ENCODE peak calls at places on chromosomes 11 and 22, in nine cellular contexts. One of them, this sample, is unnamed.

GRCh38 chr22:33492210-33492651 is 428.0 kb downstream of the LARGE1 start:
- DNase-seq in GM19239: peak
- DNase-seq in omental fat pad: no peak
- DNase-seq in iris pigment epithelial cell: no peak
- DNase-seq in GM10248: peak
- DNase-seq in KBM-7: no peak
- DNase-seq in HTR-8/SVneo: no peak
- DNase-seq in mesothelial cell of epicardium: no peak
- DNase-seq in spleen: no peak
- DNase-seq in this sample: no peak

GRCh38 chr22:42080287-42080686 is 787 bp downstream of the SMDT1 start:
- DNase-seq in GM19239: no peak
- DNase-seq in omental fat pad: no peak
- DNase-seq in iris pigment epithelial cell: peak
- DNase-seq in GM10248: peak
- DNase-seq in KBM-7: no peak
- DNase-seq in HTR-8/SVneo: no peak
- DNase-seq in mesothelial cell of epicardium: peak
- DNase-seq in spleen: peak
- DNase-seq in this sample: no peak

GRCh38 chr22:28021116-28021997 is 102.3 kb upstream of the PITPNB start:
- DNase-seq in GM19239: no peak
- DNase-seq in omental fat pad: peak
- DNase-seq in iris pigment epithelial cell: no peak
- DNase-seq in GM10248: no peak
- DNase-seq in KBM-7: no peak
- DNase-seq in HTR-8/SVneo: no peak
- DNase-seq in mesothelial cell of epicardium: peak
- DNase-seq in spleen: peak
- DNase-seq in this sample: no peak

GRCh38 chr22:37665487-37665886 is 7.0 kb downstream of the PDXP start:
- DNase-seq in GM19239: no peak
- DNase-seq in omental fat pad: no peak
- DNase-seq in iris pigment epithelial cell: no peak
- DNase-seq in GM10248: no peak
- DNase-seq in KBM-7: no peak
- DNase-seq in HTR-8/SVneo: no peak
- DNase-seq in mesothelial cell of epicardium: no peak
- DNase-seq in spleen: peak
- DNase-seq in this sample: no peak

GRCh38 chr11:69344570-69345145 is 50.7 kb downstream of the MYEOV start:
- DNase-seq in GM19239: no peak
- DNase-seq in omental fat pad: no peak
- DNase-seq in iris pigment epithelial cell: no peak
- DNase-seq in GM10248: no peak
- DNase-seq in KBM-7: no peak
- DNase-seq in HTR-8/SVneo: no peak
- DNase-seq in mesothelial cell of epicardium: no peak
- DNase-seq in spleen: no peak
- DNase-seq in this sample: no peak

GRCh38 chr11:73907191-73907590 is 30.4 kb downstream of the PAAF1 start:
- DNase-seq in GM19239: no peak
- DNase-seq in omental fat pad: no peak
- DNase-seq in iris pigment epithelial cell: peak
- DNase-seq in GM10248: no peak
- DNase-seq in KBM-7: peak
- DNase-seq in HTR-8/SVneo: peak
- DNase-seq in mesothelial cell of epicardium: no peak
- DNase-seq in spleen: no peak
- DNase-seq in this sample: no peak

GRCh38 chr11:40924915-40925314 is 534.5 kb downstream of the LRRC4C start:
- DNase-seq in GM19239: no peak
- DNase-seq in omental fat pad: no peak
- DNase-seq in iris pigment epithelial cell: no peak
- DNase-seq in GM10248: no peak
- DNase-seq in KBM-7: no peak
- DNase-seq in HTR-8/SVneo: no peak
- DNase-seq in mesothelial cell of epicardium: no peak
- DNase-seq in spleen: no peak
- DNase-seq in this sample: no peak

GRCh38 chr11:74937696-74938475 is 11.0 kb downstream of the XRRA1 start:
- DNase-seq in GM19239: no peak
- DNase-seq in omental fat pad: no peak
- DNase-seq in iris pigment epithelial cell: peak
- DNase-seq in GM10248: no peak
- DNase-seq in KBM-7: no peak
- DNase-seq in HTR-8/SVneo: no peak
- DNase-seq in mesothelial cell of epicardium: no peak
- DNase-seq in spleen: no peak
- DNase-seq in this sample: no peak

GRCh38 chr11:120378474-120378873 is 42.3 kb downstream of the ARHGEF12 start:
- DNase-seq in GM19239: no peak
- DNase-seq in omental fat pad: no peak
- DNase-seq in iris pigment epithelial cell: no peak
- DNase-seq in GM10248: no peak
- DNase-seq in KBM-7: no peak
- DNase-seq in HTR-8/SVneo: no peak
- DNase-seq in mesothelial cell of epicardium: no peak
- DNase-seq in spleen: no peak
- DNase-seq in this sample: no peak

GRCh38 chr11:26936109-26936508 is 57.8 kb upstream of the FIBIN start:
- DNase-seq in GM19239: no peak
- DNase-seq in omental fat pad: no peak
- DNase-seq in iris pigment epithelial cell: no peak
- DNase-seq in GM10248: no peak
- DNase-seq in KBM-7: no peak
- DNase-seq in HTR-8/SVneo: no peak
- DNase-seq in mesothelial cell of epicardium: no peak
- DNase-seq in spleen: no peak
- DNase-seq in this sample: no peak

GRCh38 chr22:46119729-46120419 is 30.5 kb upstream of the PPARA start:
- DNase-seq in GM19239: no peak
- DNase-seq in omental fat pad: no peak
- DNase-seq in iris pigment epithelial cell: peak
- DNase-seq in GM10248: no peak
- DNase-seq in KBM-7: no peak
- DNase-seq in HTR-8/SVneo: no peak
- DNase-seq in mesothelial cell of epicardium: no peak
- DNase-seq in spleen: no peak
- DNase-seq in this sample: no peak

GRCh38 chr11:58524232-58525036 is 16.5 kb upstream of the OR5B21 start:
- DNase-seq in GM19239: peak
- DNase-seq in omental fat pad: peak
- DNase-seq in iris pigment epithelial cell: peak
- DNase-seq in GM10248: peak
- DNase-seq in KBM-7: peak
- DNase-seq in HTR-8/SVneo: peak
- DNase-seq in mesothelial cell of epicardium: peak
- DNase-seq in spleen: no peak
- DNase-seq in this sample: no peak

GRCh38 chr11:56917708-56918450 is 70.8 kb upstream of the OR5AK2 start:
- DNase-seq in GM19239: no peak
- DNase-seq in omental fat pad: no peak
- DNase-seq in iris pigment epithelial cell: no peak
- DNase-seq in GM10248: no peak
- DNase-seq in KBM-7: no peak
- DNase-seq in HTR-8/SVneo: no peak
- DNase-seq in mesothelial cell of epicardium: no peak
- DNase-seq in spleen: no peak
- DNase-seq in this sample: no peak

GRCh38 chr11:8933931-8934330 is 1.2 kb upstream of the C11orf16 start:
- DNase-seq in GM19239: no peak
- DNase-seq in omental fat pad: no peak
- DNase-seq in iris pigment epithelial cell: no peak
- DNase-seq in GM10248: no peak
- DNase-seq in KBM-7: no peak
- DNase-seq in HTR-8/SVneo: no peak
- DNase-seq in mesothelial cell of epicardium: no peak
- DNase-seq in spleen: no peak
- DNase-seq in this sample: no peak

GRCh38 chr11:30983810-30984441 is 385.6 kb downstream of the DCDC1 start:
- DNase-seq in GM19239: no peak
- DNase-seq in omental fat pad: no peak
- DNase-seq in iris pigment epithelial cell: no peak
- DNase-seq in GM10248: no peak
- DNase-seq in KBM-7: no peak
- DNase-seq in HTR-8/SVneo: no peak
- DNase-seq in mesothelial cell of epicardium: no peak
- DNase-seq in spleen: no peak
- DNase-seq in this sample: no peak

GRCh38 chr11:15276616-15277015 is 161.9 kb downstream of the INSC start:
- DNase-seq in GM19239: no peak
- DNase-seq in omental fat pad: no peak
- DNase-seq in iris pigment epithelial cell: peak
- DNase-seq in GM10248: no peak
- DNase-seq in KBM-7: peak
- DNase-seq in HTR-8/SVneo: no peak
- DNase-seq in mesothelial cell of epicardium: no peak
- DNase-seq in spleen: no peak
- DNase-seq in this sample: no peak

GRCh38 chr22:37419370-37419915 is 7.8 kb downstream of the ELFN2 start:
- DNase-seq in GM19239: no peak
- DNase-seq in omental fat pad: no peak
- DNase-seq in iris pigment epithelial cell: no peak
- DNase-seq in GM10248: no peak
- DNase-seq in KBM-7: no peak
- DNase-seq in HTR-8/SVneo: no peak
- DNase-seq in mesothelial cell of epicardium: no peak
- DNase-seq in spleen: no peak
- DNase-seq in this sample: no peak

GRCh38 chr11:117663389-117663788 is 133.6 kb downstream of the DSCAML1 start:
- DNase-seq in GM19239: no peak
- DNase-seq in omental fat pad: no peak
- DNase-seq in iris pigment epithelial cell: no peak
- DNase-seq in GM10248: no peak
- DNase-seq in KBM-7: no peak
- DNase-seq in HTR-8/SVneo: no peak
- DNase-seq in mesothelial cell of epicardium: no peak
- DNase-seq in spleen: no peak
- DNase-seq in this sample: peak

GRCh38 chr11:45530776-45531175 is 134.6 kb downstream of the CHST1 start:
- DNase-seq in GM19239: no peak
- DNase-seq in omental fat pad: no peak
- DNase-seq in iris pigment epithelial cell: no peak
- DNase-seq in GM10248: no peak
- DNase-seq in KBM-7: no peak
- DNase-seq in HTR-8/SVneo: no peak
- DNase-seq in mesothelial cell of epicardium: no peak
- DNase-seq in spleen: no peak
- DNase-seq in this sample: no peak

GRCh38 chr11:121356357-121356756 is 63.8 kb downstream of the SC5D start:
- DNase-seq in GM19239: no peak
- DNase-seq in omental fat pad: no peak
- DNase-seq in iris pigment epithelial cell: no peak
- DNase-seq in GM10248: no peak
- DNase-seq in KBM-7: no peak
- DNase-seq in HTR-8/SVneo: no peak
- DNase-seq in mesothelial cell of epicardium: no peak
- DNase-seq in spleen: no peak
- DNase-seq in this sample: no peak

GRCh38 chr11:132126973-132127900 is 756.8 kb downstream of the NTM start:
- DNase-seq in GM19239: peak
- DNase-seq in omental fat pad: peak
- DNase-seq in iris pigment epithelial cell: peak
- DNase-seq in GM10248: peak
- DNase-seq in KBM-7: no peak
- DNase-seq in HTR-8/SVneo: peak
- DNase-seq in mesothelial cell of epicardium: no peak
- DNase-seq in spleen: no peak
- DNase-seq in this sample: peak

GRCh38 chr22:39276461-39277134 is 31.8 kb upstream of the PDGFB start:
- DNase-seq in GM19239: no peak
- DNase-seq in omental fat pad: no peak
- DNase-seq in iris pigment epithelial cell: no peak
- DNase-seq in GM10248: no peak
- DNase-seq in KBM-7: no peak
- DNase-seq in HTR-8/SVneo: no peak
- DNase-seq in mesothelial cell of epicardium: no peak
- DNase-seq in spleen: no peak
- DNase-seq in this sample: no peak

GRCh38 chr22:39312410-39312809 is 7.0 kb downstream of the RPL3 start:
- DNase-seq in GM19239: no peak
- DNase-seq in omental fat pad: no peak
- DNase-seq in iris pigment epithelial cell: no peak
- DNase-seq in GM10248: no peak
- DNase-seq in KBM-7: no peak
- DNase-seq in HTR-8/SVneo: no peak
- DNase-seq in mesothelial cell of epicardium: no peak
- DNase-seq in spleen: no peak
- DNase-seq in this sample: no peak

GRCh38 chr11:57315491-57315890 is 9.3 kb downstream of the TNKS1BP1 start:
- DNase-seq in GM19239: no peak
- DNase-seq in omental fat pad: no peak
- DNase-seq in iris pigment epithelial cell: peak
- DNase-seq in GM10248: no peak
- DNase-seq in KBM-7: peak
- DNase-seq in HTR-8/SVneo: no peak
- DNase-seq in mesothelial cell of epicardium: no peak
- DNase-seq in spleen: peak
- DNase-seq in this sample: no peak

GRCh38 chr22:32204856-32205722 is at the start of gene RFPL2:
- DNase-seq in GM19239: no peak
- DNase-seq in omental fat pad: no peak
- DNase-seq in iris pigment epithelial cell: peak
- DNase-seq in GM10248: peak
- DNase-seq in KBM-7: no peak
- DNase-seq in HTR-8/SVneo: peak
- DNase-seq in mesothelial cell of epicardium: peak
- DNase-seq in spleen: no peak
- DNase-seq in this sample: no peak

GRCh38 chr11:118622376-118623290 is 15.2 kb downstream of the PHLDB1 start:
- DNase-seq in GM19239: no peak
- DNase-seq in omental fat pad: peak
- DNase-seq in iris pigment epithelial cell: peak
- DNase-seq in GM10248: no peak
- DNase-seq in KBM-7: no peak
- DNase-seq in HTR-8/SVneo: peak
- DNase-seq in mesothelial cell of epicardium: no peak
- DNase-seq in spleen: peak
- DNase-seq in this sample: peak

GRCh38 chr11:62373464-62374110 is 36.3 kb downstream of the ASRGL1 start:
- DNase-seq in GM19239: no peak
- DNase-seq in omental fat pad: no peak
- DNase-seq in iris pigment epithelial cell: no peak
- DNase-seq in GM10248: no peak
- DNase-seq in KBM-7: no peak
- DNase-seq in HTR-8/SVneo: no peak
- DNase-seq in mesothelial cell of epicardium: no peak
- DNase-seq in spleen: no peak
- DNase-seq in this sample: no peak

GRCh38 chr11:17531818-17532131 is 12.4 kb downstream of the USH1C start:
- DNase-seq in GM19239: no peak
- DNase-seq in omental fat pad: no peak
- DNase-seq in iris pigment epithelial cell: peak
- DNase-seq in GM10248: no peak
- DNase-seq in KBM-7: no peak
- DNase-seq in HTR-8/SVneo: no peak
- DNase-seq in mesothelial cell of epicardium: no peak
- DNase-seq in spleen: no peak
- DNase-seq in this sample: no peak

GRCh38 chr11:11578542-11578941 is 43.3 kb downstream of the GALNT18 start:
- DNase-seq in GM19239: no peak
- DNase-seq in omental fat pad: no peak
- DNase-seq in iris pigment epithelial cell: no peak
- DNase-seq in GM10248: no peak
- DNase-seq in KBM-7: no peak
- DNase-seq in HTR-8/SVneo: no peak
- DNase-seq in mesothelial cell of epicardium: no peak
- DNase-seq in spleen: no peak
- DNase-seq in this sample: no peak

GRCh38 chr22:20641198-20641892 is 132.6 kb upstream of the SERPIND1 start:
- DNase-seq in GM19239: no peak
- DNase-seq in omental fat pad: no peak
- DNase-seq in iris pigment epithelial cell: no peak
- DNase-seq in GM10248: no peak
- DNase-seq in KBM-7: no peak
- DNase-seq in HTR-8/SVneo: no peak
- DNase-seq in mesothelial cell of epicardium: no peak
- DNase-seq in spleen: no peak
- DNase-seq in this sample: no peak

GRCh38 chr11:69949327-69949726 is 128.8 kb upstream of the ANO1 start:
- DNase-seq in GM19239: no peak
- DNase-seq in omental fat pad: no peak
- DNase-seq in iris pigment epithelial cell: peak
- DNase-seq in GM10248: no peak
- DNase-seq in KBM-7: no peak
- DNase-seq in HTR-8/SVneo: peak
- DNase-seq in mesothelial cell of epicardium: no peak
- DNase-seq in spleen: peak
- DNase-seq in this sample: no peak